ENCODE peak calls at places on chromosomes 7 and 10, in ten cellular contexts. One of them, this sample, is unnamed.

GRCh38 chr7:25384820-25385560 is 156.7 kb upstream of the NPVF start:
- DNase-seq in GM19239: no peak
- DNase-seq in T-helper 1 cell: no peak
- DNase-seq in amniotic stem cell: no peak
- DNase-seq in NCI-H526: no peak
- DNase-seq in lower leg skin: no peak
- DNase-seq in PC-3: no peak
- DNase-seq in stimulated activated effector memory CD8-positive, alpha-beta T cell treated with anti-CD3 and anti-CD28 coated beads, Interleukin-12 subunit alpha, Interleukin-12 subunit beta, amount 100 ng/mL, for 72 hours: no peak
- DNase-seq in activated effector memory CD4-positive, alpha-beta T cell treated with Interleukin-2 at 50 U/mL for 16 hours: no peak
- DNase-seq in T-helper 17 cell: no peak
- DNase-seq in this sample: no peak

GRCh38 chr7:2004841-2005351 is 227.8 kb downstream of the MAD1L1 start:
- DNase-seq in GM19239: no peak
- DNase-seq in T-helper 1 cell: no peak
- DNase-seq in amniotic stem cell: no peak
- DNase-seq in NCI-H526: no peak
- DNase-seq in lower leg skin: no peak
- DNase-seq in PC-3: no peak
- DNase-seq in stimulated activated effector memory CD8-positive, alpha-beta T cell treated with anti-CD3 and anti-CD28 coated beads, Interleukin-12 subunit alpha, Interleukin-12 subunit beta, amount 100 ng/mL, for 72 hours: no peak
- DNase-seq in activated effector memory CD4-positive, alpha-beta T cell treated with Interleukin-2 at 50 U/mL for 16 hours: no peak
- DNase-seq in T-helper 17 cell: peak
- DNase-seq in this sample: no peak

GRCh38 chr7:3300651-3301471 is at the start of gene SDK1:
- DNase-seq in GM19239: peak
- DNase-seq in T-helper 1 cell: peak
- DNase-seq in amniotic stem cell: peak
- DNase-seq in NCI-H526: peak
- DNase-seq in lower leg skin: peak
- DNase-seq in PC-3: peak
- DNase-seq in stimulated activated effector memory CD8-positive, alpha-beta T cell treated with anti-CD3 and anti-CD28 coated beads, Interleukin-12 subunit alpha, Interleukin-12 subunit beta, amount 100 ng/mL, for 72 hours: peak
- DNase-seq in activated effector memory CD4-positive, alpha-beta T cell treated with Interleukin-2 at 50 U/mL for 16 hours: peak
- DNase-seq in T-helper 17 cell: peak
- DNase-seq in this sample: peak

GRCh38 chr7:117127585-117128168 is 174.4 kb downstream of the ST7 start:
- DNase-seq in GM19239: no peak
- DNase-seq in T-helper 1 cell: peak
- DNase-seq in amniotic stem cell: peak
- DNase-seq in NCI-H526: peak
- DNase-seq in lower leg skin: peak
- DNase-seq in PC-3: peak
- DNase-seq in stimulated activated effector memory CD8-positive, alpha-beta T cell treated with anti-CD3 and anti-CD28 coated beads, Interleukin-12 subunit alpha, Interleukin-12 subunit beta, amount 100 ng/mL, for 72 hours: peak
- DNase-seq in activated effector memory CD4-positive, alpha-beta T cell treated with Interleukin-2 at 50 U/mL for 16 hours: no peak
- DNase-seq in T-helper 17 cell: no peak
- DNase-seq in this sample: no peak

GRCh38 chr10:22246680-22247391 is 29.0 kb upstream of the EBLN1 start:
- DNase-seq in GM19239: no peak
- DNase-seq in T-helper 1 cell: peak
- DNase-seq in amniotic stem cell: peak
- DNase-seq in NCI-H526: no peak
- DNase-seq in lower leg skin: no peak
- DNase-seq in PC-3: peak
- DNase-seq in stimulated activated effector memory CD8-positive, alpha-beta T cell treated with anti-CD3 and anti-CD28 coated beads, Interleukin-12 subunit alpha, Interleukin-12 subunit beta, amount 100 ng/mL, for 72 hours: no peak
- DNase-seq in activated effector memory CD4-positive, alpha-beta T cell treated with Interleukin-2 at 50 U/mL for 16 hours: no peak
- DNase-seq in T-helper 17 cell: peak
- DNase-seq in this sample: no peak

GRCh38 chr10:43210556-43210955 is 56.3 kb downstream of the RASGEF1A start:
- DNase-seq in GM19239: no peak
- DNase-seq in T-helper 1 cell: peak
- DNase-seq in amniotic stem cell: no peak
- DNase-seq in NCI-H526: no peak
- DNase-seq in lower leg skin: no peak
- DNase-seq in PC-3: no peak
- DNase-seq in stimulated activated effector memory CD8-positive, alpha-beta T cell treated with anti-CD3 and anti-CD28 coated beads, Interleukin-12 subunit alpha, Interleukin-12 subunit beta, amount 100 ng/mL, for 72 hours: no peak
- DNase-seq in activated effector memory CD4-positive, alpha-beta T cell treated with Interleukin-2 at 50 U/mL for 16 hours: no peak
- DNase-seq in T-helper 17 cell: no peak
- DNase-seq in this sample: no peak

GRCh38 chr7:102322202-102322715 is 34.0 kb downstream of the SPDYE6 start:
- DNase-seq in GM19239: no peak
- DNase-seq in T-helper 1 cell: no peak
- DNase-seq in amniotic stem cell: no peak
- DNase-seq in NCI-H526: no peak
- DNase-seq in lower leg skin: no peak
- DNase-seq in PC-3: no peak
- DNase-seq in stimulated activated effector memory CD8-positive, alpha-beta T cell treated with anti-CD3 and anti-CD28 coated beads, Interleukin-12 subunit alpha, Interleukin-12 subunit beta, amount 100 ng/mL, for 72 hours: no peak
- DNase-seq in activated effector memory CD4-positive, alpha-beta T cell treated with Interleukin-2 at 50 U/mL for 16 hours: no peak
- DNase-seq in T-helper 17 cell: no peak
- DNase-seq in this sample: no peak

GRCh38 chr7:30655096-30655970 is 26.9 kb downstream of the CRHR2 start:
- DNase-seq in GM19239: no peak
- DNase-seq in T-helper 1 cell: no peak
- DNase-seq in amniotic stem cell: no peak
- DNase-seq in NCI-H526: no peak
- DNase-seq in lower leg skin: no peak
- DNase-seq in PC-3: no peak
- DNase-seq in stimulated activated effector memory CD8-positive, alpha-beta T cell treated with anti-CD3 and anti-CD28 coated beads, Interleukin-12 subunit alpha, Interleukin-12 subunit beta, amount 100 ng/mL, for 72 hours: no peak
- DNase-seq in activated effector memory CD4-positive, alpha-beta T cell treated with Interleukin-2 at 50 U/mL for 16 hours: no peak
- DNase-seq in T-helper 17 cell: no peak
- DNase-seq in this sample: no peak

GRCh38 chr7:1252543-1253090 is 19.9 kb downstream of the UNCX start:
- DNase-seq in GM19239: no peak
- DNase-seq in T-helper 1 cell: no peak
- DNase-seq in amniotic stem cell: no peak
- DNase-seq in NCI-H526: no peak
- DNase-seq in lower leg skin: no peak
- DNase-seq in PC-3: no peak
- DNase-seq in stimulated activated effector memory CD8-positive, alpha-beta T cell treated with anti-CD3 and anti-CD28 coated beads, Interleukin-12 subunit alpha, Interleukin-12 subunit beta, amount 100 ng/mL, for 72 hours: no peak
- DNase-seq in activated effector memory CD4-positive, alpha-beta T cell treated with Interleukin-2 at 50 U/mL for 16 hours: no peak
- DNase-seq in T-helper 17 cell: no peak
- DNase-seq in this sample: no peak

GRCh38 chr7:156308976-156309620 is 331.5 kb upstream of the RNF32 start:
- DNase-seq in GM19239: no peak
- DNase-seq in T-helper 1 cell: no peak
- DNase-seq in amniotic stem cell: no peak
- DNase-seq in NCI-H526: no peak
- DNase-seq in lower leg skin: no peak
- DNase-seq in PC-3: no peak
- DNase-seq in stimulated activated effector memory CD8-positive, alpha-beta T cell treated with anti-CD3 and anti-CD28 coated beads, Interleukin-12 subunit alpha, Interleukin-12 subunit beta, amount 100 ng/mL, for 72 hours: no peak
- DNase-seq in activated effector memory CD4-positive, alpha-beta T cell treated with Interleukin-2 at 50 U/mL for 16 hours: no peak
- DNase-seq in T-helper 17 cell: no peak
- DNase-seq in this sample: no peak

GRCh38 chr7:30912454-30912985 is 867 bp downstream of the AQP1 start:
- DNase-seq in GM19239: no peak
- DNase-seq in T-helper 1 cell: no peak
- DNase-seq in amniotic stem cell: no peak
- DNase-seq in NCI-H526: no peak
- DNase-seq in lower leg skin: no peak
- DNase-seq in PC-3: no peak
- DNase-seq in stimulated activated effector memory CD8-positive, alpha-beta T cell treated with anti-CD3 and anti-CD28 coated beads, Interleukin-12 subunit alpha, Interleukin-12 subunit beta, amount 100 ng/mL, for 72 hours: no peak
- DNase-seq in activated effector memory CD4-positive, alpha-beta T cell treated with Interleukin-2 at 50 U/mL for 16 hours: no peak
- DNase-seq in T-helper 17 cell: no peak
- DNase-seq in this sample: no peak

GRCh38 chr10:43340619-43341018 is 30.8 kb upstream of the FXYD4 start:
- DNase-seq in GM19239: no peak
- DNase-seq in T-helper 1 cell: no peak
- DNase-seq in amniotic stem cell: no peak
- DNase-seq in NCI-H526: no peak
- DNase-seq in lower leg skin: peak
- DNase-seq in PC-3: peak
- DNase-seq in stimulated activated effector memory CD8-positive, alpha-beta T cell treated with anti-CD3 and anti-CD28 coated beads, Interleukin-12 subunit alpha, Interleukin-12 subunit beta, amount 100 ng/mL, for 72 hours: no peak
- DNase-seq in activated effector memory CD4-positive, alpha-beta T cell treated with Interleukin-2 at 50 U/mL for 16 hours: no peak
- DNase-seq in T-helper 17 cell: no peak
- DNase-seq in this sample: no peak